ENCODE peak calls at places on chromosomes 1 and 21, in eight cellular contexts. G is HCT116, L is PC-9, O is IMR-90, I is ovary, W is left ventricle myocardium inferior, T is SK-N-SH, N is fibroblast of lung. D is an unnamed sample.

GRCh38 chr1:38721816-38722215 is 137.8 kb downstream of the RRAGC start:
- DNase-seq in G (no peak), L (no peak), O (no peak), I (no peak), W (no peak), T (no peak), N (no peak), D (no peak)

GRCh38 chr1:54376085-54377039 is 29.8 kb downstream of the SSBP3 start:
- DNase-seq in G (peak), L (no peak), O (no peak), I (no peak), W (no peak), T (no peak), N (no peak), D (no peak)

GRCh38 chr1:243287652-243288051 is 31.8 kb downstream of the SDCCAG8 start:
- DNase-seq in G (no peak), L (peak), O (peak), I (no peak), W (no peak), T (no peak), N (peak), D (peak)

GRCh38 chr1:168227620-168228019 is 1.8 kb downstream of the SFT2D2 start:
- DNase-seq in G (no peak), L (no peak), O (no peak), I (no peak), W (no peak), T (no peak), N (peak), D (no peak)

GRCh38 chr1:196412326-196412725 is 195.9 kb downstream of the KCNT2 start:
- DNase-seq in G (no peak), L (no peak), O (no peak), I (no peak), W (no peak), T (no peak), N (no peak), D (no peak)

GRCh38 chr1:203026666-203027663 is 674 bp downstream of the PPFIA4 start:
- DNase-seq in G (no peak), L (no peak), O (no peak), I (peak), W (no peak), T (no peak), N (no peak), D (no peak)

GRCh38 chr1:246306415-246307037 is 200.6 kb downstream of the SMYD3 start:
- DNase-seq in G (no peak), L (no peak), O (peak), I (no peak), W (no peak), T (no peak), N (peak), D (no peak)

GRCh38 chr1:7975212-7975865 is 13.8 kb downstream of the PARK7 start:
- DNase-seq in G (peak), L (peak), O (peak), I (peak), W (peak), T (peak), N (peak), D (peak)

GRCh38 chr1:235954306-235955283 is 87.9 kb upstream of the LYST start:
- DNase-seq in G (no peak), L (no peak), O (peak), I (no peak), W (peak), T (no peak), N (peak), D (no peak)

GRCh38 chr1:75134656-75134938 is 409 bp downstream of the LHX8 start:
- DNase-seq in G (no peak), L (no peak), O (no peak), I (no peak), W (no peak), T (no peak), N (no peak), D (no peak)

GRCh38 chr1:91784616-91785015 is 101.3 kb downstream of the TGFBR3 start:
- DNase-seq in G (no peak), L (no peak), O (no peak), I (no peak), W (no peak), T (no peak), N (no peak), D (no peak)

GRCh38 chr21:45613396-45613795 is 30.1 kb upstream of the PCBP3 start:
- DNase-seq in G (no peak), L (no peak), O (no peak), I (no peak), W (no peak), T (peak), N (no peak), D (no peak)

GRCh38 chr1:178538192-178538916 is 25.4 kb downstream of the TEX35 start:
- DNase-seq in G (no peak), L (peak), O (peak), I (no peak), W (no peak), T (no peak), N (peak), D (no peak)

GRCh38 chr1:245791410-245792312 is 636.9 kb downstream of the KIF26B start:
- DNase-seq in G (no peak), L (no peak), O (no peak), I (no peak), W (no peak), T (peak), N (peak), D (no peak)

GRCh38 chr1:245908543-245908942 is 598.5 kb downstream of the SMYD3 start:
- DNase-seq in G (no peak), L (no peak), O (no peak), I (no peak), W (no peak), T (no peak), N (no peak), D (no peak)

GRCh38 chr1:215475719-215476525 is 91.2 kb upstream of the KCTD3 start:
- DNase-seq in G (no peak), L (peak), O (peak), I (no peak), W (no peak), T (no peak), N (peak), D (peak)

GRCh38 chr1:32991819-32992488 is 27.3 kb upstream of the RNF19B start:
- DNase-seq in G (no peak), L (no peak), O (no peak), I (no peak), W (no peak), T (no peak), N (no peak), D (no peak)

GRCh38 chr1:180197231-180197630 is 32.8 kb upstream of the LHX4 start:
- DNase-seq in G (no peak), L (no peak), O (no peak), I (no peak), W (no peak), T (no peak), N (no peak), D (no peak)

GRCh38 chr1:173478099-173478555 is 992 bp downstream of the PRDX6 start:
- DNase-seq in G (peak), L (peak), O (peak), I (peak), W (peak), T (peak), N (peak), D (no peak)

GRCh38 chr1:238624786-238625185 is 734.1 kb upstream of the ZP4 start:
- DNase-seq in G (no peak), L (no peak), O (peak), I (no peak), W (no peak), T (no peak), N (peak), D (no peak)

GRCh38 chr1:230550428-230550827 is 91.9 kb upstream of the COG2 start:
- DNase-seq in G (no peak), L (no peak), O (no peak), I (no peak), W (no peak), T (no peak), N (peak), D (no peak)
- H3K27ac ChIP-seq in G (no peak), L (no peak), O (no peak), I (no peak), W (no peak), T (no peak), N (no peak), D (no peak)

GRCh38 chr1:16072616-16073484 is 601 bp downstream of the FAM131C start:
- DNase-seq in G (no peak), L (no peak), O (no peak), I (no peak), W (no peak), T (peak), N (no peak), D (no peak)
- TF ChIP-seq CTCF in G (no peak), L (no peak), O (no peak), I (no peak), W (no peak), T (peak), N (no peak), D (peak)

GRCh38 chr21:31902438-31902837 is 29.6 kb downstream of the HUNK start:
- DNase-seq in G (no peak), L (no peak), O (no peak), I (no peak), W (no peak), T (no peak), N (no peak), D (no peak)

GRCh38 chr21:31900121-31900895 is 27.5 kb downstream of the HUNK start:
- DNase-seq in G (no peak), L (no peak), O (no peak), I (no peak), W (no peak), T (no peak), N (no peak), D (no peak)

GRCh38 chr21:31898898-31899630 is 26.2 kb downstream of the HUNK start:
- DNase-seq in G (no peak), L (no peak), O (no peak), I (no peak), W (no peak), T (no peak), N (no peak), D (no peak)

GRCh38 chr21:31903896-31904295 is 31.1 kb downstream of the HUNK start:
- DNase-seq in G (no peak), L (no peak), O (no peak), I (no peak), W (no peak), T (no peak), N (no peak), D (no peak)

DNA sequence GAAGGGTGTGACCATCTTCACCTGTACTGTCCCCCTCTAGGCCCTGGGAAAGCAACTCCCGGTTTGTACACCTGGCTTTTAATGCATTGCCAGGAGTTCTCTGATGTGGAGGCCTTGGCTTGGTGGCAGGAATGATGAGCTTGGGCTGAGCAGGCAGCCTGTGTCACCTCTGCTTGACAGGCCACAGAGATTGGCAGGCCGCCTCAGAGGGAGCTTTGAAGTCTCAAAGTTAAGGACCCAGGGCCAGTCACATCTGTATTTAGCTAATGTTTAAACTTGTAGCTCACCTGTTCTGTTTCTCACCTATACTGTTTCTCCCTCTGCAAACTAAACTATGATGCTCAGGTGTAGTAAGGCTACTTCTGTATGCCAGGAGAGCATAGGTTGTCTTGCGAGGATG is 28.5 kb downstream of the HUNK start:
- DNase-seq in G (no peak), L (no peak), O (no peak), I (no peak), W (no peak), T (no peak), N (no peak), D (no peak)
- H3K27ac ChIP-seq in G (no peak), L (no peak), O (no peak), I (no peak), W (no peak), T (no peak), N (no peak), D (no peak)

GRCh38 chr1:182003953-182004586 is 57.4 kb downstream of the ZNF648 start:
- DNase-seq in G (no peak), L (no peak), O (no peak), I (no peak), W (peak), T (peak), N (no peak), D (no peak)
- TF ChIP-seq CTCF in G (peak), L (no peak), O (no peak), I (no peak), W (no peak), T (no peak), N (no peak), D (no peak)

DNA sequence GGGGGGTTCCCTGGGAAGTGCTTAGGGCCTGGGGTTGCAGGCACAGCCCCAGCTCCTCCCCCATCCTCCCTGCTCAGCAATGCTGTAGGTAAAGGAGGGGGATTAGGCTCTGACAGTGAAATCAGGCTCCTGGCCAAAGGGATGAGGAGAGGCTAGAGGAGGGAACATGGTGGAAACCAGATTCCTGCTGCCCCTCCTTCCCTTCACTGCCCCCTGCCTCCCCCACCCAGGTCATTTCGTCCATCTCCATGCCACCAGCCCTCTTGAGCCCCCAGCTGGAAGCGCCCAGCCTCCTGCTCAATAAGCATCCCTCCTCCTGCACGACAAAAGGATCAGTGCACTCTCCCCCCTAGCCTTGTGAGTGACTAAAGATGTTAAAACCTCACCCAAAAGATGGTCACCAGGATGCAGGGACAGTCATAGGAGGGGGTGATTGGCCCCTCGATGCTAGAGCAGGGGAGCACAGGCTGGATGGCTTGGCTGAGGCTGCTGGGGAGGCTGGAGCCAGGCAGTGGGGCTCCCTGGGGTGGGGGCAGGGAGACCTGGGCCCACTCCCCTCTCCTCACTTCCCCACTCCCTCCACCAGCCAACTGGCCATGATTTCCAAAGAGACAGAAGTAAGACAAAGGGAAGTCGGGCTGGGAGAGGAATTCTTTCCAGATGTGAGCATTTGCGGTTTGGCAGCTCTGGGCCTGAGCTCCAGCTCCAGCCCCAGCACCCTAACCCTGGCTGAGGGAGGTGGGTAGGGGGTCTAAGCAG is 2.3 kb upstream of the CRABP2 start:
- DNase-seq in G (no peak), L (no peak), O (peak), I (no peak), W (no peak), T (no peak), N (peak), D (no peak)
- H3K27ac ChIP-seq in G (peak), L (no peak), O (no peak), I (peak), W (peak), T (peak), N (peak), D (peak)

GRCh38 chr1:181354865-181355264 is 128.5 kb upstream of the CACNA1E start:
- DNase-seq in G (no peak), L (no peak), O (no peak), I (no peak), W (no peak), T (no peak), N (no peak), D (no peak)
- TF ChIP-seq CTCF in G (no peak), L (no peak), O (no peak), I (no peak), W (no peak), T (no peak), N (no peak), D (no peak)

GRCh38 chr1:5502310-5503194 is 489.7 kb downstream of the NPHP4 start:
- DNase-seq in G (no peak), L (no peak), O (no peak), I (no peak), W (no peak), T (no peak), N (peak), D (no peak)
- H3K27ac ChIP-seq in G (no peak), L (no peak), O (no peak), I (no peak), W (no peak), T (no peak), N (no peak), D (no peak)

DNA sequence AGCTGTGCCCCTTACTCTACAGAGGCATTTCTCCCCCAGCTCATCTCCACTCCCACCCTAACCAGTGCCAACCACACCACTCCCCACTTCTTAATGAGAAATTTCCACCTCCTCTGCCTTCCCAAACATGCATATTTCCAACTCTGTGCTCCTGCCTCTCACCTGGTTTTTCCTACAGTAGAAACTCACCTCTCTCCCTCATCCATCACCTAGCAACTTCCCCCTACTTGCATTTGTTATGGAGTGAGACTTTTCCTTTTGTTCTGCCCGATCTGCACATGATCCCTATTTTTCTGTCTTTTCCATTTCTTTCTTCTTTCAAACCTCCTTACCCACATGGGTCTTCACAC is 11.9 kb downstream of the RGS8 start:
- DNase-seq in G (no peak), L (no peak), O (no peak), I (no peak), W (no peak), T (no peak), N (no peak), D (no peak)
- TF ChIP-seq CTCF in G (no peak), L (no peak), O (no peak), I (no peak), W (no peak), T (no peak), N (no peak), D (no peak)

D was measured in AG04450.